ENCODE peak calls at places on chromosomes 4 and X, in four cellular contexts. One of them, this sample, is unnamed.

GRCh38 chr4:176492648-176493302 is 173.0 kb downstream of the SPCS3 start:
- DNase-seq in fibroblast of the aortic adventitia: peak
- DNase-seq in ELF-1: no peak
- DNase-seq in pons: no peak
- DNase-seq in this sample: no peak

GRCh38 chr4:76850010-76850441 is 47.9 kb downstream of the SOWAHB start:
- DNase-seq in fibroblast of the aortic adventitia: peak
- DNase-seq in ELF-1: no peak
- DNase-seq in pons: no peak
- DNase-seq in this sample: no peak

GRCh38 chr4:11182586-11183357 is 245.9 kb downstream of the HS3ST1 start:
- DNase-seq in fibroblast of the aortic adventitia: peak
- DNase-seq in ELF-1: no peak
- DNase-seq in pons: no peak
- DNase-seq in this sample: no peak

GRCh38 chrX:97401586-97402101 is 517.9 kb downstream of the RPA4 start:
- DNase-seq in fibroblast of the aortic adventitia: no peak
- DNase-seq in ELF-1: no peak
- DNase-seq in pons: no peak
- DNase-seq in this sample: no peak

GRCh38 chr4:153655928-153656327 is 28.2 kb upstream of the TLR2 start:
- DNase-seq in fibroblast of the aortic adventitia: peak
- DNase-seq in ELF-1: no peak
- DNase-seq in pons: peak
- DNase-seq in this sample: no peak

GRCh38 chrX:41781500-41781899 is 57.5 kb downstream of the GPR82 start:
- DNase-seq in fibroblast of the aortic adventitia: peak
- DNase-seq in ELF-1: peak
- DNase-seq in pons: peak
- DNase-seq in this sample: no peak

GRCh38 chr4:186953601-186954260 is 230.1 kb upstream of the FAT1 start:
- DNase-seq in fibroblast of the aortic adventitia: no peak
- DNase-seq in ELF-1: no peak
- DNase-seq in pons: no peak
- DNase-seq in this sample: no peak

GRCh38 chr4:80058740-80059139 is 14.3 kb downstream of the ANTXR2 start:
- DNase-seq in fibroblast of the aortic adventitia: no peak
- DNase-seq in ELF-1: no peak
- DNase-seq in pons: no peak
- DNase-seq in this sample: no peak

GRCh38 chrX:53716328-53717088 is 30.0 kb upstream of the HUWE1 start:
- DNase-seq in fibroblast of the aortic adventitia: peak
- DNase-seq in ELF-1: no peak
- DNase-seq in pons: no peak
- DNase-seq in this sample: no peak

GRCh38 chr4:145623831-145624230 is 4.6 kb downstream of the MMAA start:
- DNase-seq in fibroblast of the aortic adventitia: peak
- DNase-seq in ELF-1: no peak
- DNase-seq in pons: no peak
- DNase-seq in this sample: no peak

GRCh38 chr4:101977096-101977495 is 186.6 kb downstream of the BANK1 start:
- DNase-seq in fibroblast of the aortic adventitia: peak
- DNase-seq in ELF-1: no peak
- DNase-seq in pons: peak
- DNase-seq in this sample: no peak

GRCh38 chrX:105126201-105126600 is 94.3 kb downstream of the TEX13A start:
- DNase-seq in fibroblast of the aortic adventitia: no peak
- DNase-seq in ELF-1: no peak
- DNase-seq in pons: no peak
- DNase-seq in this sample: no peak

GRCh38 chr4:13912966-13913365 is 285.4 kb upstream of the BOD1L1 start:
- DNase-seq in fibroblast of the aortic adventitia: peak
- DNase-seq in ELF-1: no peak
- DNase-seq in pons: no peak
- DNase-seq in this sample: no peak

GRCh38 chrX:109714340-109714958 is 18.6 kb downstream of the ACSL4 start:
- DNase-seq in fibroblast of the aortic adventitia: peak
- DNase-seq in ELF-1: no peak
- DNase-seq in pons: no peak
- DNase-seq in this sample: no peak

GRCh38 chr4:47271296-47271695 is 192.2 kb downstream of the COMMD8 start:
- DNase-seq in fibroblast of the aortic adventitia: no peak
- DNase-seq in ELF-1: no peak
- DNase-seq in pons: no peak
- DNase-seq in this sample: no peak

GRCh38 chr4:53956454-53956853 is 108.0 kb downstream of the CHIC2 start:
- DNase-seq in fibroblast of the aortic adventitia: no peak
- DNase-seq in ELF-1: no peak
- DNase-seq in pons: no peak
- DNase-seq in this sample: no peak